ENCODE peak calls at places on chromosomes 7 and 10, in nine cellular contexts. S is retinal pigment epithelial cell, U is ascending aorta, N is Panc1, T is cardiac fibroblast, K is bronchial epithelial cell, V is kidney, L is brain microvascular endothelial cell, Y is fibroblast of lung. E is an unnamed sample.

GRCh38 chr7:144437370-144438191 is 34.1 kb upstream of the NOBOX start:
- DNase-seq in N (peak; percentile 69), Y (peak; percentile 79), V (no peak), L (peak; percentile 86), S (peak; percentile 52), U (no peak), T (peak; percentile 83), K (peak; percentile 85), E (peak; percentile 64)

GRCh38 chr10:98006266-98006665 is 24.2 kb downstream of the CRTAC1 start:
- DNase-seq in U (no peak), V (no peak), L (no peak), N (no peak), K (no peak), S (no peak), Y (no peak), T (no peak), E (no peak)

GRCh38 chr7:51027256-51028127 is 244.8 kb upstream of the GRB10 start:
- DNase-seq in V (no peak), L (no peak), T (no peak), N (no peak), Y (no peak), S (no peak), K (no peak), U (no peak), E (peak; percentile 61)

GRCh38 chr7:34361663-34362250 is 296.3 kb upstream of the NPSR1 start:
- DNase-seq in S (no peak), K (no peak), U (no peak), Y (no peak), T (peak; percentile 5), V (no peak), L (no peak), N (no peak), E (peak; percentile 22)

GRCh38 chr7:157310676-157311185 is 26.1 kb upstream of the DNAJB6 start:
- DNase-seq in L (no peak), S (no peak), V (no peak), K (peak; percentile 72), U (no peak), N (no peak), Y (no peak), T (no peak), E (no peak)

GRCh38 chr7:158355456-158356065 is 232.1 kb downstream of the PTPRN2 start:
- DNase-seq in S (no peak), K (peak; percentile 25), N (peak; percentile 13), V (peak; percentile 11), T (no peak), U (no peak), L (peak; percentile 5), Y (no peak), E (no peak)

GRCh38 chr7:70400829-70401380 is 731.0 kb upstream of the GALNT17 start:
- DNase-seq in Y (no peak), L (no peak), U (no peak), V (no peak), K (no peak), N (no peak), T (no peak), S (no peak), E (no peak)

GRCh38 chr10:73293461-73293860 is 41.0 kb upstream of the MRPS16 start:
- DNase-seq in S (no peak), L (no peak), T (no peak), Y (no peak), N (no peak), V (no peak), U (no peak), K (no peak), E (no peak)

GRCh38 chr7:13800694-13801448 is 188.6 kb downstream of the ETV1 start:
- DNase-seq in S (peak; percentile 59), U (no peak), Y (peak; percentile 69), K (peak; percentile 96), L (peak; percentile 92), N (no peak), T (peak; percentile 78), V (no peak), E (peak; percentile 93)

GRCh38 chr10:119654540-119654939 is 3.4 kb downstream of the BAG3 start:
- DNase-seq in L (no peak), U (no peak), N (no peak), Y (no peak), K (peak; percentile 87), T (peak; percentile 50), V (peak; percentile 81), S (no peak), E (no peak)

GRCh38 chr10:117221156-117221711 is 19.7 kb upstream of the SLC18A2 start:
- DNase-seq in N (no peak), Y (no peak), S (no peak), K (peak; percentile 82), T (no peak), V (no peak), U (no peak), L (peak; percentile 2), E (peak; percentile 5)

GRCh38 chr7:27149817-27150567 is 2.4 kb downstream of the HOXA3 start:
- DNase-seq in Y (no peak), U (no peak), V (peak; percentile 74), L (no peak), T (no peak), S (no peak), N (no peak), K (no peak), E (no peak)

GRCh38 chr10:30786131-30786530 is 156.6 kb upstream of the LYZL2 start:
- DNase-seq in N (no peak), L (no peak), S (no peak), T (peak; percentile 24), V (no peak), Y (no peak), U (no peak), K (peak; percentile 35), E (peak; percentile 41)

GRCh38 chr7:18234519-18234918 is 206.9 kb upstream of the PRPS1L1 start:
- DNase-seq in T (no peak), L (no peak), K (no peak), N (no peak), V (no peak), Y (no peak), U (no peak), S (no peak), E (no peak)

DNA sequence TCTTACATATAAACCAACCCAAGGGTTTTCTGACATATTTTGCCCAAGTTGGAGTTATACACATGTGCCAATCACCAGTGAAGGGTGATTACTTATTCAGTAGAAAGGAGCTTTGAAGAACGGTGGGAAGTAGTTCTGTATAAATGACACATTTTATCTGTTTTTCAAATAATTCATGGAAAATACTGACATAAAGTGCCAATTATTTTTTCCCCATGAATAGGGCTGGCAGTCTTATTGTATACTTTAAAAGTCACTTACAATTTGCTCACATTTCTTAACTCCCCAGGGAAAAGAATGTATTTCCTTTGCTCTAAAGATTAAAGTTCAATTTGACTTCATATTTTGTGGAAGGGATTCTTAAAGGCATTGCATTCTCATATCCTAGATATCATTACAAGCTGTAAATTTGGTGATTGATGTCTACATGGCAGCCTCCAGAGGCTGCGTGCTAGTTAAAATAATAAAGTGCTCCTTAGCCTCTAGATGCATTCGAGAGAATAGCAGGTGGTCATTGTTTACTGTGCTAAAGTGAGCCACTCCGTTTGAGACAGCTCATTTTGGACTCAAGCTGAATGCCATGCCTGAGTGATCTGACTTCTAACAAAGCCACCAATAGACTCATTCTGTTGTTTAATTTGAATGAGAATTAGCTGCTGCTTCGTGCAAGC is 148.8 kb upstream of the NRP1 start:
- DNase-seq in U (no peak), K (no peak), S (no peak), N (no peak), T (no peak), L (no peak), V (no peak), Y (no peak), E (no peak)
- H3K4me3 ChIP-seq in U (no peak overlapping the region), K (no peak overlapping the region), S (no peak overlapping the region), N (no peak overlapping the region), T (no peak overlapping the region), L (no peak overlapping the region), V (no peak overlapping the region), Y (no peak overlapping the region), E (no peak overlapping the region)

DNA sequence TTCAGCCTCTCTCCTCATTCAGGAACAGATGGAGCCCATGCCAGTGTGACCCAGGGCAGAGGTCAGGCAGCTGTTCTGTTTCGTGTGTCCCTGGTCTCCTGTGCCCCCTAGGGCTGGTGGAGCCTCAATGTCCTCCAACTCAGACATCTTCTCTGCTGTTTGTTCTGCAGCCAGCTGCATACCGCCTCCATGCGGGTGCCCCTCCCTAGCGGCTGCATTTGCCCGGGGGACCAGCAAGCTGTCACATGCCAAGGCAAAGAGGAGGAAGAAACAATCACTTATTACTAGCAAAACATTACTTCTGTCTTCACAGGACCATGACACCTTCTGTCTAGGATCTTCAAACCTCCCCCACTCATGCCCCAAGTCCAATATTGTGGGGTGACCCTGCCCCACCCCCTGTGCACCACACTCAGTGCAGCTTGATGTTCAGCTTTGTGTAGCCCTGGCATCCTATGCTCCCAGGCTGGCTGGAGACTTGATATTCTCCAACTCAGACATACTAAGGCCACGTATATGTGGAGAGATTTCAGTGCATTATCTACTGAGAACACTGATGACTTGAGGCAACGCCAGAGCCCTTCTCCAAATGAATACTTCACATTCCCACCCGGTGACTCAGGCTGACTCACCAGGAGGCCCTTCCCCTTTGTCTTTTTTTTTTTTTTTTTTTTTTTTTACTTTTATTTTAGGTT is 188.9 kb downstream of the SKIDA1 start:
- DNase-seq in K (peak; percentile 95), S (peak; percentile 92), N (no peak), U (no peak), T (peak; percentile 97), V (peak; percentile 78), Y (peak; percentile 96), L (peak; percentile 97), E (peak; percentile 93)
- TF ChIP-seq CTCF in K (peak; percentile 13), S (peak; percentile 21), N (no peak), U (no peak), T (no peak), V (no peak), Y (no peak), L (peak; percentile 26), E (no peak)

GRCh38 chr10:34547283-34547682 is 267.8 kb downstream of the PARD3 start:
- DNase-seq in Y (peak; percentile 85), V (no peak), K (no peak), L (no peak), T (peak; percentile 17), N (no peak), S (no peak), U (no peak), E (no peak)
- H3K4me3 ChIP-seq in Y (peak overlapping the region; percentile 18), V (no peak overlapping the region), K (no peak overlapping the region), L (no peak overlapping the region), T (no peak overlapping the region), N (no peak overlapping the region), S (no peak overlapping the region), U (no peak overlapping the region), E (no peak overlapping the region)

GRCh38 chr7:31172071-31172470 is 120.0 kb downstream of the ADCYAP1R1 start:
- DNase-seq in T (no peak), U (no peak), K (no peak), L (no peak), N (no peak), S (no peak), V (no peak), Y (no peak), E (no peak)

GRCh38 chr7:31171216-31171750 is 119.2 kb downstream of the ADCYAP1R1 start:
- DNase-seq in V (no peak), T (no peak), U (no peak), N (no peak), S (no peak), L (no peak), Y (no peak), K (no peak), E (no peak)

DNA sequence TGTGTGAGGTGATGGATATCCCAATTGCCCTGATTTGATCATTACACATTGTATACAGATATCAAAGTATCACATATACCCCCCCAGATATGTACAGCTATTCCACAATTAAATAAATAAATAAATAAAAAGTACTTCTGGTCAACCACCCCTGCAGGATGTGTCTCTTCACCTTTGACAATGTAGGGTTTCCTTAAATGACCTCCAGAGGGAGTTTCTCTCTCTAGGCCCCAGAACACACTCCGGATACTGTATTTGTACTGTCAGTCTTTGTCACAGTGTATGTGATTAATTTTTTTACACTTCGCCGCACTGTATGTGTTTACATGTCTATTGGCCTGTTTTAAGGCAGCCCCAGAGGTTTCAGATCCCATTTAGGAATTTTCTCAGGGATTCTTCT is 123.6 kb downstream of the ADCYAP1R1 start:
- DNase-seq in Y (no peak), K (peak; percentile 3), L (no peak), T (no peak), V (no peak), U (no peak), N (no peak), S (no peak), E (no peak)
- TF ChIP-seq CTCF in Y (no peak), K (peak; percentile 9), L (peak; percentile 2), T (no peak), V (no peak), U (no peak), N (peak; percentile 49), S (peak; percentile 22), E (no peak)